ENCODE peak calls at places on chromosomes 6 and 20, in four cellular contexts. Z, I, S and U are unnamed samples.
A peak's percentile ranks its signal among the peaks of the same experiment; 100 is the strongest.

GRCh38 chr20:4195499-4195898 is 180.1 kb upstream of the RNF24 start:
- DNase-seq in Z (no peak), I (no peak), S (no peak), U (no peak)

GRCh38 chr6:155270566-155271091 is 6.8 kb downstream of the CLDN20 start:
- DNase-seq in Z (no peak), I (no peak), S (no peak), U (no peak)

GRCh38 chr20:25273046-25273445 is 25.2 kb downstream of the PYGB start:
- DNase-seq in Z (no peak), I (no peak), S (no peak), U (no peak)

GRCh38 chr20:61135266-61135665 is 116.8 kb upstream of the CDH4 start:
- DNase-seq in Z (no peak), I (no peak), S (no peak), U (no peak)

GRCh38 chr6:101776919-101777350 is 383.4 kb downstream of the GRIK2 start:
- DNase-seq in Z (no peak), I (no peak), S (no peak), U (no peak)

GRCh38 chr20:51647674-51648570 is 105.4 kb upstream of the NFATC2 start:
- DNase-seq in Z (no peak), I (no peak), S (no peak), U (no peak)

GRCh38 chr6:135488023-135488422 is 9.5 kb downstream of the AHI1 start:
- DNase-seq in Z (peak; percentile 67), I (no peak), S (no peak), U (no peak)

GRCh38 chr6:34926655-34927054 is 37.6 kb downstream of the ANKS1A start:
- DNase-seq in Z (peak; percentile 69), I (no peak), S (no peak), U (no peak)

GRCh38 chr6:53906842-53907241 is 112.0 kb downstream of the LRRC1 start:
- DNase-seq in Z (no peak), I (no peak), S (no peak), U (no peak)

GRCh38 chr6:148805767-148806166 is 58.9 kb downstream of the UST start:
- DNase-seq in Z (no peak), I (no peak), S (no peak), U (peak; percentile 5)

GRCh38 chr6:75128881-75129570 is 76.8 kb downstream of the COL12A1 start:
- DNase-seq in Z (peak; percentile 77), I (no peak), S (no peak), U (no peak)

GRCh38 chr6:56311086-56311485 is 63.7 kb upstream of the COL21A1 start:
- DNase-seq in Z (no peak), I (no peak), S (no peak), U (no peak)

GRCh38 chr6:134317471-134318131 is at the start of gene SGK1:
- DNase-seq in Z (peak; percentile 32), I (peak; percentile 16), S (peak; percentile 44), U (no peak)

GRCh38 chr6:135179920-135180457 is 1.1 kb upstream of the MYB start:
- DNase-seq in Z (peak; percentile 11), I (no peak), S (no peak), U (no peak)

GRCh38 chr20:855466-856360 is 22.2 kb downstream of the FAM110A start:
- DNase-seq in Z (peak; percentile 22), I (no peak), S (no peak), U (no peak)

GRCh38 chr6:122692807-122693580 is 82.8 kb downstream of the PKIB start:
- DNase-seq in Z (no peak), I (no peak), S (no peak), U (no peak)

GRCh38 chr6:97813881-97814280 is 530.9 kb upstream of the MMS22L start:
- DNase-seq in Z (no peak), I (no peak), S (no peak), U (no peak)

GRCh38 chr6:47700051-47700450 is 1.7 kb downstream of the ADGRF4 start:
- DNase-seq in Z (peak; percentile 77), I (no peak), S (no peak), U (peak; percentile 31)

GRCh38 chr6:134007077-134007476 is 45.3 kb downstream of the SLC2A12 start:
- DNase-seq in Z (no peak), I (no peak), S (no peak), U (peak; percentile 50)

GRCh38 chr20:31274441-31274840 is 17.0 kb downstream of the DEFB115 start:
- DNase-seq in Z (no peak), I (no peak), S (no peak), U (no peak)

GRCh38 chr6:90780141-90780540 is 193.3 kb upstream of the MAP3K7 start:
- DNase-seq in Z (no peak), I (no peak), S (no peak), U (no peak)